ENCODE peak calls at places on chromosomes 1 and 21, in nine cellular contexts. One of them, this sample, is unnamed. For H3K4me1, the result is how much of the 10 kb centered on the place peaks cover.

GRCh38 chr21:34553199-34553952 is 41.4 kb upstream of the KCNE1 start:
- DNase-seq in H1: no peak
- DNase-seq in IMR-90: peak
- DNase-seq in sigmoid colon: no peak
- DNase-seq in A549: no peak
- DNase-seq in endothelial cell of umbilical vein: peak
- DNase-seq in psoas muscle: no peak
- DNase-seq in small intestine: no peak
- DNase-seq in Peyer's patch: no peak
- DNase-seq in this sample: no peak

GRCh38 chr21:16534408-16535099 is 804.8 kb downstream of the USP25 start:
- DNase-seq in H1: no peak
- DNase-seq in IMR-90: peak
- DNase-seq in sigmoid colon: peak
- DNase-seq in A549: peak
- DNase-seq in endothelial cell of umbilical vein: peak
- DNase-seq in psoas muscle: peak
- DNase-seq in small intestine: no peak
- DNase-seq in Peyer's patch: no peak
- DNase-seq in this sample: peak

GRCh38 chr1:225870883-225871282 is 11.3 kb downstream of the TMEM63A start:
- DNase-seq in H1: no peak
- DNase-seq in IMR-90: no peak
- DNase-seq in sigmoid colon: no peak
- DNase-seq in A549: no peak
- DNase-seq in endothelial cell of umbilical vein: no peak
- DNase-seq in psoas muscle: no peak
- DNase-seq in small intestine: no peak
- DNase-seq in Peyer's patch: no peak
- DNase-seq in this sample: no peak

GRCh38 chr1:64476251-64476952 is 6.5 kb downstream of the CACHD1 start:
- DNase-seq in H1: no peak
- DNase-seq in IMR-90: peak
- DNase-seq in sigmoid colon: no peak
- DNase-seq in A549: no peak
- DNase-seq in endothelial cell of umbilical vein: peak
- DNase-seq in psoas muscle: no peak
- DNase-seq in small intestine: peak
- DNase-seq in Peyer's patch: no peak
- DNase-seq in this sample: no peak

GRCh38 chr1:90725961-90726715 is 9.0 kb upstream of the BARHL2 start:
- DNase-seq in H1: peak
- DNase-seq in IMR-90: peak
- DNase-seq in sigmoid colon: no peak
- DNase-seq in A549: no peak
- DNase-seq in endothelial cell of umbilical vein: no peak
- DNase-seq in psoas muscle: no peak
- DNase-seq in small intestine: no peak
- DNase-seq in Peyer's patch: no peak
- DNase-seq in this sample: no peak

GRCh38 chr1:32273389-32274208 is 18.3 kb upstream of the HDAC1 start:
- DNase-seq in H1: peak
- DNase-seq in IMR-90: peak
- DNase-seq in sigmoid colon: no peak
- DNase-seq in A549: no peak
- DNase-seq in endothelial cell of umbilical vein: no peak
- DNase-seq in psoas muscle: no peak
- DNase-seq in small intestine: peak
- DNase-seq in Peyer's patch: peak
- DNase-seq in this sample: peak

GRCh38 chr1:86741947-86742572 is 37.7 kb downstream of the SH3GLB1 start:
- DNase-seq in H1: no peak
- DNase-seq in IMR-90: peak
- DNase-seq in sigmoid colon: no peak
- DNase-seq in A549: peak
- DNase-seq in endothelial cell of umbilical vein: peak
- DNase-seq in psoas muscle: no peak
- DNase-seq in small intestine: peak
- DNase-seq in Peyer's patch: no peak
- DNase-seq in this sample: no peak

GRCh38 chr1:65083263-65083896 is 64.6 kb upstream of the AK4 start:
- DNase-seq in H1: no peak
- DNase-seq in IMR-90: peak
- DNase-seq in sigmoid colon: no peak
- DNase-seq in A549: no peak
- DNase-seq in endothelial cell of umbilical vein: no peak
- DNase-seq in psoas muscle: no peak
- DNase-seq in small intestine: no peak
- DNase-seq in Peyer's patch: no peak
- DNase-seq in this sample: no peak

GRCh38 chr1:25744140-25744581 is 55.8 kb upstream of the SELENON start:
- DNase-seq in H1: peak
- DNase-seq in IMR-90: peak
- DNase-seq in sigmoid colon: peak
- DNase-seq in A549: peak
- DNase-seq in endothelial cell of umbilical vein: peak
- DNase-seq in psoas muscle: peak
- DNase-seq in small intestine: peak
- DNase-seq in Peyer's patch: no peak
- DNase-seq in this sample: peak

GRCh38 chr1:1191734-1192133 is 14.7 kb downstream of the TNFRSF18 start:
- DNase-seq in H1: no peak
- DNase-seq in IMR-90: no peak
- DNase-seq in sigmoid colon: no peak
- DNase-seq in A549: no peak
- DNase-seq in endothelial cell of umbilical vein: no peak
- DNase-seq in psoas muscle: no peak
- DNase-seq in small intestine: no peak
- DNase-seq in Peyer's patch: no peak
- DNase-seq in this sample: no peak

GRCh38 chr1:188986751-188987417 is 1490.8 kb downstream of the BRINP3 start:
- DNase-seq in H1: peak
- DNase-seq in IMR-90: no peak
- DNase-seq in sigmoid colon: no peak
- DNase-seq in A549: no peak
- DNase-seq in endothelial cell of umbilical vein: no peak
- DNase-seq in psoas muscle: no peak
- DNase-seq in small intestine: no peak
- DNase-seq in Peyer's patch: no peak
- DNase-seq in this sample: no peak

DNA sequence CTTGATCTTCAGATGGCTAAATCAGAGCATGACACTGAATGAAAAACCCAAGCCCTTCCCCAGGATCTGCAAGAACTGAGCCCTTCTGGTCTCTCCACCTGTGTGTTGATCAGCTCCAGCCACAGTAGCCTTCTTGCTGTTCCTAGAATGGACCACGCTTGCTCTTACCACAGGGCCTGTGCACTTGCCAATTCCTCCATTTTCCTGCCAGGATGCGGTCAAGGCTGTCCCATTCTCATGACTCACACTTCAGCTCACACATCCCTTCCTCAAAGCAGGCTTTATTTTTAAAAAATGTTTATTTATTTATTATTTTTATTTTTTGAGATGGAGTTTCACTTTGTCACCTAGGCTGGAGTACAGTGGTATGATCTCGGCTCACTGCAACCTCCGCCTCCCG is 43.6 kb upstream of the GRHL3 start:
- DNase-seq in H1: no peak
- DNase-seq in IMR-90: peak
- DNase-seq in sigmoid colon: peak
- DNase-seq in A549: no peak
- DNase-seq in endothelial cell of umbilical vein: no peak
- DNase-seq in psoas muscle: no peak
- DNase-seq in small intestine: no peak
- DNase-seq in Peyer's patch: no peak
- DNase-seq in this sample: no peak
- H3K4me1 ChIP-seq in H1: under half
- H3K4me1 ChIP-seq in IMR-90: under half
- H3K4me1 ChIP-seq in sigmoid colon: under half
- H3K4me1 ChIP-seq in A549: under half
- H3K4me1 ChIP-seq in endothelial cell of umbilical vein: under half
- H3K4me1 ChIP-seq in psoas muscle: under half
- H3K4me1 ChIP-seq in small intestine: under half
- H3K4me1 ChIP-seq in Peyer's patch: under half
- H3K4me1 ChIP-seq in this sample: under half

GRCh38 chr1:178551307-178551706 is 38.4 kb downstream of the TEX35 start:
- DNase-seq in H1: no peak
- DNase-seq in IMR-90: no peak
- DNase-seq in sigmoid colon: no peak
- DNase-seq in A549: no peak
- DNase-seq in endothelial cell of umbilical vein: no peak
- DNase-seq in psoas muscle: no peak
- DNase-seq in small intestine: no peak
- DNase-seq in Peyer's patch: no peak
- DNase-seq in this sample: no peak

GRCh38 chr1:178552856-178553255 is 39.9 kb downstream of the TEX35 start:
- DNase-seq in H1: no peak
- DNase-seq in IMR-90: no peak
- DNase-seq in sigmoid colon: no peak
- DNase-seq in A549: no peak
- DNase-seq in endothelial cell of umbilical vein: no peak
- DNase-seq in psoas muscle: no peak
- DNase-seq in small intestine: no peak
- DNase-seq in Peyer's patch: no peak
- DNase-seq in this sample: no peak

GRCh38 chr1:178548108-178548507 is 35.2 kb downstream of the TEX35 start:
- DNase-seq in H1: no peak
- DNase-seq in IMR-90: no peak
- DNase-seq in sigmoid colon: no peak
- DNase-seq in A549: no peak
- DNase-seq in endothelial cell of umbilical vein: no peak
- DNase-seq in psoas muscle: no peak
- DNase-seq in small intestine: no peak
- DNase-seq in Peyer's patch: no peak
- DNase-seq in this sample: no peak

GRCh38 chr1:178551940-178552339 is 39.0 kb downstream of the TEX35 start:
- DNase-seq in H1: no peak
- DNase-seq in IMR-90: no peak
- DNase-seq in sigmoid colon: no peak
- DNase-seq in A549: no peak
- DNase-seq in endothelial cell of umbilical vein: no peak
- DNase-seq in psoas muscle: no peak
- DNase-seq in small intestine: no peak
- DNase-seq in Peyer's patch: no peak
- DNase-seq in this sample: no peak
- H3K27ac ChIP-seq in H1: no peak
- H3K27ac ChIP-seq in IMR-90: no peak
- H3K27ac ChIP-seq in sigmoid colon: no peak
- H3K27ac ChIP-seq in A549: no peak
- H3K27ac ChIP-seq in endothelial cell of umbilical vein: no peak
- H3K27ac ChIP-seq in psoas muscle: no peak
- H3K27ac ChIP-seq in small intestine: no peak
- H3K27ac ChIP-seq in Peyer's patch: no peak
- H3K27ac ChIP-seq in this sample: no peak

GRCh38 chr1:6207075-6207885 is 1.4 kb downstream of the RNF207 start:
- DNase-seq in H1: no peak
- DNase-seq in IMR-90: no peak
- DNase-seq in sigmoid colon: no peak
- DNase-seq in A549: no peak
- DNase-seq in endothelial cell of umbilical vein: no peak
- DNase-seq in psoas muscle: no peak
- DNase-seq in small intestine: no peak
- DNase-seq in Peyer's patch: no peak
- DNase-seq in this sample: no peak
- H3K4me3 ChIP-seq in H1: no peak
- H3K4me3 ChIP-seq in IMR-90: no peak
- H3K4me3 ChIP-seq in sigmoid colon: no peak
- H3K4me3 ChIP-seq in A549: peak
- H3K4me3 ChIP-seq in endothelial cell of umbilical vein: no peak
- H3K4me3 ChIP-seq in psoas muscle: peak
- H3K4me3 ChIP-seq in small intestine: no peak
- H3K4me3 ChIP-seq in Peyer's patch: no peak
- H3K4me3 ChIP-seq in this sample: peak

GRCh38 chr1:68198752-68199151 is 33.6 kb downstream of the WLS start:
- DNase-seq in H1: no peak
- DNase-seq in IMR-90: peak
- DNase-seq in sigmoid colon: no peak
- DNase-seq in A549: no peak
- DNase-seq in endothelial cell of umbilical vein: peak
- DNase-seq in psoas muscle: no peak
- DNase-seq in small intestine: no peak
- DNase-seq in Peyer's patch: no peak
- DNase-seq in this sample: no peak

GRCh38 chr1:68202239-68202832 is 30.0 kb downstream of the WLS start:
- DNase-seq in H1: no peak
- DNase-seq in IMR-90: peak
- DNase-seq in sigmoid colon: no peak
- DNase-seq in A549: no peak
- DNase-seq in endothelial cell of umbilical vein: no peak
- DNase-seq in psoas muscle: no peak
- DNase-seq in small intestine: no peak
- DNase-seq in Peyer's patch: no peak
- DNase-seq in this sample: no peak

GRCh38 chr1:68204965-68205630 is 27.2 kb downstream of the WLS start:
- DNase-seq in H1: no peak
- DNase-seq in IMR-90: no peak
- DNase-seq in sigmoid colon: no peak
- DNase-seq in A549: no peak
- DNase-seq in endothelial cell of umbilical vein: peak
- DNase-seq in psoas muscle: no peak
- DNase-seq in small intestine: peak
- DNase-seq in Peyer's patch: no peak
- DNase-seq in this sample: no peak

GRCh38 chr1:68199603-68200002 is 32.7 kb downstream of the WLS start:
- DNase-seq in H1: no peak
- DNase-seq in IMR-90: no peak
- DNase-seq in sigmoid colon: no peak
- DNase-seq in A549: no peak
- DNase-seq in endothelial cell of umbilical vein: no peak
- DNase-seq in psoas muscle: no peak
- DNase-seq in small intestine: peak
- DNase-seq in Peyer's patch: no peak
- DNase-seq in this sample: peak

DNA sequence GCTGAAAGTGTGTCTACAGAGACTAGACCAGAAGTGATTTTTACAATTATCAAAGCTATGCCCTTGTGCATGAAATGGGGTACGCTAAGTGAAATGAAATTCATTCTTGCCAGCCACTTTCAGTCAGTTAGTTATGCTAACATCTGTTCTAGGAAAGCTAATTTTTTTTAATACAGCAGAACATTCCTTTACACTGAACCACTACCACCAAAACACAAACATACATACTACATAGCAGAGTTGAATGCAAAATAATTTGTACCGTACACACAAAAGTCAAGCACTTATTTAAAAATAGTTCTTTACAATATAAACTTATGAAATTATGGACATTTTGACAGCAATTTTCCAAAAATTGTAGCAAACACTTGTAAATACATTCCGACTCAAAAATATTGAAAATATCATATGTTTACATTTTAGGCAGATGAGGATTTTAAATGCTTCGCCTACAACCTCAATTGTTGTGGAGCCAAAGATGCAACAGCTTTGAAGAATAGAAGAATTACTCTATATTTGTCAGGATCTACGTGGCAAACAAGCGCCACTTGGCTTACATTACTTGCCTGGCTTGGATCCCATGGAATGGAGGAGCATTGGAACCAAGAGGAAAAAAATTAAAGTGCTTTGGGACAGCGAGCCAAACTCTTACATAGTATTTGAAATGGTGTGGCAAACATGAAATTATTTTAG is 30.6 kb downstream of the WLS start:
- DNase-seq in H1: no peak
- DNase-seq in IMR-90: peak
- DNase-seq in sigmoid colon: no peak
- DNase-seq in A549: no peak
- DNase-seq in endothelial cell of umbilical vein: no peak
- DNase-seq in psoas muscle: no peak
- DNase-seq in small intestine: no peak
- DNase-seq in Peyer's patch: no peak
- DNase-seq in this sample: no peak
- H3K4me1 ChIP-seq in H1: under half
- H3K4me1 ChIP-seq in IMR-90: under half
- H3K4me1 ChIP-seq in sigmoid colon: half or more
- H3K4me1 ChIP-seq in A549: under half
- H3K4me1 ChIP-seq in endothelial cell of umbilical vein: under half
- H3K4me1 ChIP-seq in psoas muscle: half or more
- H3K4me1 ChIP-seq in small intestine: under half
- H3K4me1 ChIP-seq in Peyer's patch: under half
- H3K4me1 ChIP-seq in this sample: under half